ENCODE peak calls at places on chromosomes 4 and X, in five cellular contexts. Y, V, P, M and R are unnamed samples.

GRCh38 chr4:123597586-123597985 is 201.0 kb downstream of the SPRY1 start:
- DNase-seq in Y (peak), V (no peak), P (no peak), M (no peak), R (peak)

GRCh38 chr4:10093273-10093621 is 23.4 kb downstream of the WDR1 start:
- DNase-seq in Y (no peak), V (no peak), P (no peak), M (peak), R (no peak)

GRCh38 chr4:80017125-80017854 is 55.7 kb downstream of the ANTXR2 start:
- DNase-seq in Y (peak), V (no peak), P (peak), M (no peak), R (peak)

GRCh38 chr4:177047070-177047850 is 254.5 kb upstream of the VEGFC start:
- DNase-seq in Y (peak), V (no peak), P (peak), M (peak), R (peak)

GRCh38 chr4:53192017-53192416 is 173.8 kb downstream of the SCFD2 start:
- DNase-seq in Y (no peak), V (no peak), P (no peak), M (no peak), R (no peak)

GRCh38 chrX:23931149-23931604 is 23.4 kb downstream of the CXorf58 start:
- DNase-seq in Y (no peak), V (no peak), P (no peak), M (no peak), R (no peak)

GRCh38 chrX:150512426-150512825 is 56.0 kb upstream of the MTM1 start:
- DNase-seq in Y (no peak), V (no peak), P (no peak), M (no peak), R (no peak)

GRCh38 chr4:138307319-138307718 is 65.2 kb upstream of the SLC7A11 start:
- DNase-seq in Y (no peak), V (no peak), P (no peak), M (no peak), R (no peak)

GRCh38 chr4:5784960-5785611 is 74.1 kb downstream of the EVC start:
- DNase-seq in Y (peak), V (peak), P (no peak), M (no peak), R (no peak)

GRCh38 chr4:148800943-148801342 is 358.7 kb upstream of the NR3C2 start:
- DNase-seq in Y (no peak), V (no peak), P (no peak), M (no peak), R (no peak)

GRCh38 chr4:159446266-159446976 is 343.5 kb downstream of the RAPGEF2 start:
- DNase-seq in Y (peak), V (peak), P (peak), M (no peak), R (peak)

GRCh38 chr4:98110214-98110613 is 33.1 kb downstream of the STPG2 start:
- DNase-seq in Y (no peak), V (no peak), P (no peak), M (no peak), R (no peak)

GRCh38 chr4:84750260-84750955 is 167.5 kb downstream of the CDS1 start:
- DNase-seq in Y (peak), V (no peak), P (peak), M (no peak), R (peak)

GRCh38 chrX:82218361-82218760 is 1016.5 kb downstream of the SH3BGRL start:
- DNase-seq in Y (no peak), V (no peak), P (no peak), M (no peak), R (no peak)

GRCh38 chr4:48297447-48297846 is 27.8 kb upstream of the TEC start:
- DNase-seq in Y (peak), V (no peak), P (no peak), M (no peak), R (no peak)

GRCh38 chrX:22950278-22951266 is 49.2 kb upstream of the DDX53 start:
- DNase-seq in Y (peak), V (no peak), P (peak), M (no peak), R (peak)

GRCh38 chr4:25873632-25874129 is 10.9 kb upstream of the SEL1L3 start:
- DNase-seq in Y (no peak), V (no peak), P (no peak), M (no peak), R (no peak)

GRCh38 chr4:37847311-37847710 is 20.8 kb downstream of the PGM2 start:
- DNase-seq in Y (no peak), V (no peak), P (no peak), M (no peak), R (no peak)

GRCh38 chr4:155376387-155377268 is at the start of gene MAP9:
- DNase-seq in Y (peak), V (peak), P (peak), M (peak), R (peak)

GRCh38 chr4:111512081-111512774 is 633.0 kb upstream of the FAM241A start:
- DNase-seq in Y (peak), V (no peak), P (peak), M (no peak), R (peak)

GRCh38 chrX:69988955-69989394 is 60.8 kb downstream of the AWAT2 start:
- DNase-seq in Y (peak), V (no peak), P (no peak), M (no peak), R (no peak)

GRCh38 chrX:41085883-41086626 is 810 bp downstream of the USP9X start:
- DNase-seq in Y (peak), V (peak), P (no peak), M (peak), R (no peak)

GRCh38 chrX:63250253-63250868 is 100.8 kb downstream of the SPIN4 start:
- DNase-seq in Y (peak), V (no peak), P (peak), M (no peak), R (peak)

GRCh38 chr4:110270492-110271197 is 72.2 kb upstream of the ELOVL6 start:
- DNase-seq in Y (peak), V (no peak), P (no peak), M (no peak), R (peak)

GRCh38 chr4:2843909-2844584 is 403 bp downstream of the ADD1 start:
- DNase-seq in Y (peak), V (peak), P (no peak), M (peak), R (no peak)

GRCh38 chrX:104334971-104335370 is 80.2 kb upstream of the ESX1 start:
- DNase-seq in Y (no peak), V (no peak), P (no peak), M (no peak), R (no peak)

GRCh38 chr4:1593458-1593857 is 90.7 kb downstream of the FAM53A start:
- DNase-seq in Y (peak), V (no peak), P (no peak), M (no peak), R (no peak)

GRCh38 chrX:19747672-19748610 is 139.5 kb downstream of the SH3KBP1 start:
- DNase-seq in Y (no peak), V (no peak), P (no peak), M (no peak), R (no peak)

GRCh38 chr4:13865871-13866669 is 238.5 kb upstream of the BOD1L1 start:
- DNase-seq in Y (no peak), V (no peak), P (no peak), M (no peak), R (peak)

GRCh38 chr4:164700471-164700870 is 53.5 kb upstream of the SMIM31 start:
- DNase-seq in Y (no peak), V (no peak), P (no peak), M (no peak), R (no peak)

GRCh38 chr4:99808260-99808857 is 8.3 kb upstream of the DAPP1 start:
- DNase-seq in Y (peak), V (no peak), P (no peak), M (peak), R (no peak)

GRCh38 chr4:126895988-126896570 is 736.7 kb upstream of the INTU start:
- DNase-seq in Y (peak), V (no peak), P (no peak), M (no peak), R (no peak)

GRCh38 chrX:134525086-134525792 is 65.3 kb downstream of the HPRT1 start:
- DNase-seq in Y (peak), V (no peak), P (no peak), M (no peak), R (no peak)